ENCODE peak calls at places on chromosomes 2 and 18, in eight cellular contexts. P is amniotic epithelial cell; T is substantia nigra; E is T-helper 9 cell; A is B cell; F is activated CD8-positive, alpha-beta T cell treated with anti-CD3 and anti-CD28 coated beads for 36 hours; R is CD4-positive, CD25-positive, alpha-beta regulatory T cell; N is NCI-H2081. M is an unnamed sample.

GRCh38 chr2:94986392-94986963 is 39.0 kb upstream of the MAL start:
- DNase-seq in T (peak; percentile 13), F (peak; percentile 73), E (peak; percentile 7), A (no peak), R (peak; percentile 26), P (peak; percentile 33), N (peak; percentile 45), M (peak; percentile 34)

GRCh38 chr18:36481201-36481657 is 183.7 kb downstream of the FHOD3 start:
- DNase-seq in A (no peak), F (no peak), N (no peak), T (no peak), R (no peak), E (no peak), P (peak; percentile 19), M (no peak)

GRCh38 chr2:57828221-57828620 is 218.4 kb upstream of the VRK2 start:
- DNase-seq in R (no peak), F (no peak), A (no peak), T (no peak), N (no peak), P (no peak), E (no peak), M (no peak)

GRCh38 chr2:129103922-129104878 is 785.5 kb upstream of the HS6ST1 start:
- DNase-seq in R (no peak), T (no peak), F (no peak), P (no peak), A (no peak), N (no peak), E (no peak), M (no peak)

GRCh38 chr2:95276244-95276887 is 2.1 kb downstream of the PROM2 start:
- DNase-seq in T (no peak), E (no peak), A (no peak), F (no peak), N (no peak), R (no peak), P (no peak), M (no peak)

GRCh38 chr2:67323209-67323991 is 73.7 kb upstream of the ETAA1 start:
- DNase-seq in P (peak; percentile 62), E (no peak), T (no peak), R (no peak), N (no peak), A (no peak), F (no peak), M (no peak)

GRCh38 chr2:231680992-231681852 is 27.1 kb upstream of the PTMA start:
- DNase-seq in P (peak; percentile 81), T (peak; percentile 76), R (no peak), N (peak; percentile 66), A (no peak), E (no peak), F (no peak), M (no peak)

GRCh38 chr2:240629968-240630770 is 4.9 kb downstream of the GPR35 start:
- DNase-seq in E (no peak), A (no peak), N (no peak), T (no peak), R (no peak), F (no peak), P (no peak), M (no peak)

GRCh38 chr18:21960189-21960588 is 209.2 kb upstream of the GATA6 start:
- DNase-seq in T (no peak), F (no peak), P (peak; percentile 95), E (no peak), R (no peak), N (no peak), A (no peak), M (no peak)